ENCODE peak calls at places on chromosomes 1 and 21, in nine cellular contexts. X is omental fat pad, W is dorsolateral prefrontal cortex, P is mammary epithelial cell, S is H9, G is SHP77, E is GM13976, B is esophagus squamous epithelium, N is HT-29. R is an unnamed sample.

GRCh38 chr1:31297273-31298247 is 728 bp downstream of the ZCCHC17 start:
- DNase-seq in X (no peak), B (no peak), E (no peak), G (no peak), S (no peak), N (peak), P (peak), W (no peak), R (no peak)

GRCh38 chr21:25428537-25428936 is 178.7 kb downstream of the MRPL39 start:
- DNase-seq in S (no peak), B (no peak), N (no peak), X (no peak), P (peak), W (no peak), G (no peak), E (no peak), R (no peak)

GRCh38 chr1:74470936-74471335 is 41.5 kb downstream of the LRRC53 start:
- DNase-seq in N (no peak), S (no peak), P (no peak), X (no peak), B (no peak), E (no peak), G (no peak), W (no peak), R (no peak)

GRCh38 chr1:178262101-178262500 is 168.2 kb downstream of the RASAL2 start:
- DNase-seq in X (no peak), S (no peak), P (peak), B (no peak), E (no peak), N (no peak), G (no peak), W (no peak), R (no peak)

GRCh38 chr21:34690041-34690792 is 21.4 kb downstream of the CLIC6 start:
- DNase-seq in B (no peak), E (no peak), N (peak), X (no peak), G (peak), W (no peak), S (no peak), P (peak), R (peak)

GRCh38 chr1:74771913-74772515 is 39.1 kb downstream of the TYW3 start:
- DNase-seq in N (peak), W (no peak), S (no peak), B (no peak), X (no peak), G (peak), P (peak), E (peak), R (no peak)

GRCh38 chr1:180926164-180926981 is 13.7 kb downstream of the KIAA1614 start:
- DNase-seq in N (no peak), W (peak), E (no peak), X (no peak), G (no peak), P (no peak), S (no peak), B (no peak), R (no peak)

GRCh38 chr1:191140038-191140437 is 662.4 kb upstream of the BRINP3 start:
- DNase-seq in B (no peak), W (no peak), N (no peak), X (no peak), P (no peak), G (no peak), S (no peak), E (no peak), R (no peak)

GRCh38 chr1:109112056-109112651 is 1.8 kb upstream of the ELAPOR1 start:
- DNase-seq in E (peak), X (no peak), P (peak), B (no peak), G (peak), W (no peak), S (no peak), N (peak), R (no peak)

GRCh38 chr1:224183591-224184312 is 712 bp downstream of the DEGS1 start:
- DNase-seq in E (peak), W (peak), X (no peak), P (peak), B (no peak), G (peak), S (peak), N (peak), R (peak)

GRCh38 chr1:220841293-220841692 is 38.0 kb upstream of the HLX start:
- DNase-seq in W (no peak), P (no peak), E (no peak), B (no peak), X (no peak), G (no peak), S (no peak), N (no peak), R (no peak)

GRCh38 chr1:196043268-196043667 is 565.0 kb downstream of the KCNT2 start:
- DNase-seq in G (no peak), W (no peak), B (no peak), S (no peak), X (no peak), N (no peak), P (peak), E (no peak), R (no peak)

GRCh38 chr21:42526379-42526727 is 12.7 kb downstream of the SLC37A1 start:
- DNase-seq in S (no peak), G (peak), X (no peak), B (no peak), W (no peak), E (no peak), N (peak), P (no peak), R (peak)

GRCh38 chr1:175498002-175498401 is 245.4 kb downstream of the TNR start:
- DNase-seq in P (peak), X (no peak), N (no peak), G (no peak), E (no peak), B (no peak), W (no peak), S (no peak), R (no peak)